ENCODE peak calls at places on chromosomes 6 and 20, in nine cellular contexts. O, G, Q, U, S, T, B, R and C are unnamed samples.

GRCh38 chr20:39853664-39854063 is 835.4 kb downstream of the MAFB start:
- DNase-seq in Q (peak; percentile 11), B (no peak), O (no peak), G (peak; percentile 53), S (no peak), R (no peak), U (peak; percentile 26), T (no peak), C (no peak)

GRCh38 chr6:125102901-125103300 is 50.7 kb upstream of the TPD52L1 start:
- DNase-seq in O (no peak), G (peak; percentile 46), R (no peak), U (peak; percentile 70), S (no peak), T (no peak), Q (no peak), B (no peak), C (no peak)

GRCh38 chr20:57335392-57335791 is 5.8 kb downstream of the SPO11 start:
- DNase-seq in U (no peak), G (no peak), B (no peak), Q (no peak), S (no peak), O (no peak), T (no peak), R (no peak), C (no peak)

GRCh38 chr20:51067792-51068191 is 44.9 kb upstream of the KCNG1 start:
- DNase-seq in O (no peak), U (no peak), Q (no peak), G (no peak), T (no peak), R (no peak), B (no peak), S (no peak), C (no peak)

GRCh38 chr20:63831696-63832686 is 927 bp upstream of the ZBTB46 start:
- DNase-seq in G (no peak), Q (peak; percentile 75), R (no peak), U (no peak), B (no peak), O (no peak), S (no peak), T (peak; percentile 69), C (no peak)

GRCh38 chr20:57999465-58000111 is 228.9 kb downstream of the ANKRD60 start:
- DNase-seq in S (no peak), G (no peak), O (no peak), U (no peak), T (peak; percentile 64), R (no peak), B (no peak), Q (no peak), C (no peak)

GRCh38 chr20:61042501-61043385 is 209.3 kb upstream of the CDH4 start:
- DNase-seq in O (no peak), G (peak; percentile 52), S (no peak), R (no peak), B (no peak), U (no peak), Q (no peak), T (no peak), C (no peak)

GRCh38 chr6:3376888-3377535 is 79.8 kb downstream of the SLC22A23 start:
- DNase-seq in G (no peak), T (no peak), B (no peak), R (no peak), U (no peak), O (no peak), S (no peak), Q (no peak), C (no peak)

GRCh38 chr20:49394264-49394663 is 88.2 kb downstream of the KCNB1 start:
- DNase-seq in G (no peak), Q (no peak), O (no peak), B (no peak), R (no peak), T (no peak), U (no peak), S (no peak), C (no peak)

GRCh38 chr6:138311268-138311667 is 66.4 kb upstream of the SMIM28 start:
- DNase-seq in U (no peak), B (no peak), R (no peak), O (no peak), S (no peak), G (no peak), T (no peak), Q (no peak), C (no peak)

GRCh38 chr20:50425076-50425475 is 85.1 kb upstream of the PTPN1 start:
- DNase-seq in G (no peak), Q (no peak), S (no peak), B (no peak), R (no peak), O (no peak), T (no peak), U (no peak), C (no peak)

GRCh38 chr20:36604952-36605308 is 649 bp upstream of the RAB5IF start:
- DNase-seq in O (peak; percentile 62), G (peak; percentile 36), R (peak; percentile 39), U (no peak), T (peak; percentile 55), Q (peak; percentile 41), B (peak; percentile 26), S (no peak), C (no peak)

GRCh38 chr20:4160761-4161305 is 145.5 kb upstream of the RNF24 start:
- DNase-seq in T (peak; percentile 72), Q (peak; percentile 39), R (no peak), B (peak; percentile 84), G (peak; percentile 69), O (peak; percentile 33), U (no peak), S (peak; percentile 36), C (no peak)

GRCh38 chr20:17556842-17557674 is 12.8 kb upstream of the DSTN start:
- DNase-seq in U (no peak), S (no peak), O (no peak), Q (no peak), B (no peak), G (peak; percentile 65), R (no peak), T (peak; percentile 86), C (no peak)